ENCODE peak calls at places on chromosomes 13 and 19, in five cellular contexts. N is GM12891; O is GM12892; M is activated CD4-positive, alpha-beta T cell treated with anti-CD3 and anti-CD28 coated beads, Interleukin-2, amount 10 ng/mL, durations not matched to agents 7 days and 5 days; J is kidney. C is an unnamed sample.
A peak's percentile ranks its signal among the peaks of the same experiment; 100 is the strongest.

GRCh38 chr13:99968521-99969367 is 2.8 kb downstream of the ZIC5 start:
- DNase-seq in O (no peak), J (no peak), M (no peak), N (no peak), C (no peak)

GRCh38 chr19:3492919-3493318 is 7.6 kb downstream of the DOHH start:
- DNase-seq in M (no peak), J (no peak), N (no peak), O (no peak), C (no peak)

GRCh38 chr19:23817519-23817918 is 58.8 kb upstream of the ZNF681 start:
- DNase-seq in O (no peak), N (no peak), M (peak; percentile 56), J (no peak), C (peak; percentile 36)

GRCh38 chr19:30309983-30310805 is 62.0 kb upstream of the ZNF536 start:
- DNase-seq in N (no peak), O (no peak), J (no peak), M (no peak), C (no peak)

GRCh38 chr13:112444001-112444311 is 67.8 kb downstream of the SPACA7 start:
- DNase-seq in N (peak; percentile 85), M (peak; percentile 58), J (peak; percentile 75), O (peak; percentile 65), C (peak; percentile 7)

GRCh38 chr13:38570706-38571105 is 116.2 kb upstream of the FREM2 start:
- DNase-seq in J (no peak), M (no peak), N (no peak), O (no peak), C (no peak)

GRCh38 chr19:41793414-41793727 is 3.0 kb upstream of the CEACAM3 start:
- DNase-seq in N (no peak), J (no peak), M (no peak), O (no peak), C (no peak)

GRCh38 chr13:29472317-29472961 is 123.0 kb downstream of the SLC7A1 start:
- DNase-seq in J (no peak), O (no peak), N (peak; percentile 30), M (peak; percentile 65), C (peak; percentile 16)

GRCh38 chr13:46679369-46680180 is 117.4 kb downstream of the ESD start:
- DNase-seq in J (no peak), O (no peak), M (peak; percentile 65), N (peak; percentile 19), C (peak; percentile 26)

GRCh38 chr13:72850959-72851677 is 69.2 kb downstream of the PIBF1 start:
- DNase-seq in J (peak; percentile 71), N (no peak), O (no peak), M (no peak), C (no peak)

GRCh38 chr19:19661141-19661674 is 2.3 kb downstream of the ATP13A1 start:
- DNase-seq in O (peak; percentile 5), J (peak; percentile 74), N (no peak), M (no peak), C (no peak)

GRCh38 chr19:46748325-46749109 is 2.3 kb upstream of the STRN4 start:
- DNase-seq in M (peak; percentile 83), O (no peak), J (peak; percentile 83), N (no peak), C (peak; percentile 63)

GRCh38 chr13:29369060-29369743 is 226.3 kb downstream of the SLC7A1 start:
- DNase-seq in M (no peak), J (no peak), N (no peak), O (no peak), C (peak; percentile 31)

GRCh38 chr19:41744850-41745249 is 10.5 kb upstream of the CEACAM6 start:
- DNase-seq in J (no peak), N (no peak), M (no peak), O (no peak), C (no peak)

GRCh38 chr13:98285317-98285716 is 108.2 kb upstream of the RNF113B start:
- DNase-seq in N (no peak), O (no peak), M (no peak), J (no peak), C (no peak)

GRCh38 chr19:19447536-19448237 is 42.2 kb downstream of the GATAD2A start:
- DNase-seq in J (peak; percentile 59), O (no peak), M (peak; percentile 76), N (no peak), C (peak; percentile 58)

GRCh38 chr13:40564342-40564997 is 102.0 kb downstream of the FOXO1 start:
- DNase-seq in J (no peak), N (no peak), M (no peak), O (peak; percentile 14), C (peak; percentile 50)

GRCh38 chr13:114089751-114090400 is 42.5 kb downstream of the RASA3 start:
- DNase-seq in J (peak; percentile 40), M (no peak), N (no peak), O (no peak), C (no peak)

GRCh38 chr13:100110269-100110668 is 21.4 kb downstream of the PCCA start:
- DNase-seq in J (no peak), M (no peak), N (no peak), O (no peak), C (no peak)

GRCh38 chr13:26335158-26335557 is 81.2 kb downstream of the CDK8 start:
- DNase-seq in M (no peak), O (no peak), N (no peak), J (no peak), C (no peak)

GRCh38 chr19:1812426-1813196 is 535 bp upstream of the ATP8B3 start:
- DNase-seq in J (peak; percentile 98), M (peak; percentile 98), O (peak; percentile 95), N (peak; percentile 95), C (peak; percentile 85)

GRCh38 chr19:45331411-45331810 is 8.7 kb upstream of the CKM start:
- DNase-seq in N (no peak), J (no peak), M (no peak), O (no peak), C (no peak)

GRCh38 chr13:43238341-43239083 is 215.1 kb downstream of the DNAJC15 start:
- DNase-seq in N (no peak), J (no peak), O (no peak), M (no peak), C (no peak)

GRCh38 chr13:33490461-33491327 is 205.1 kb upstream of the STARD13 start:
- DNase-seq in N (no peak), O (no peak), M (no peak), J (peak; percentile 54), C (no peak)

GRCh38 chr19:16319466-16319865 is 5.2 kb upstream of the KLF2 start:
- DNase-seq in J (no peak), O (no peak), M (peak; percentile 35), N (no peak), C (no peak)

GRCh38 chr13:50485979-50486935 is 357.2 kb downstream of the DLEU7 start:
- DNase-seq in J (no peak), M (no peak), N (no peak), O (no peak), C (no peak)

GRCh38 chr13:67062160-67062559 is 168.0 kb downstream of the PCDH9 start:
- DNase-seq in N (no peak), J (no peak), M (no peak), O (no peak), C (no peak)